ENCODE peak calls at places on chromosomes 7 and 10, in six cellular contexts. One of them, this sample, is unnamed.
A peak's percentile ranks its signal among the peaks of the same experiment; 100 is the strongest.

GRCh38 chr7:143227806-143228205 is 6.0 kb downstream of the TAS2R40 start:
- DNase-seq in suprapubic skin: no peak
- DNase-seq in IMR-90: no peak
- DNase-seq in MM.1S: no peak
- DNase-seq in H9: no peak
- DNase-seq in stomach: no peak
- DNase-seq in this sample: no peak

GRCh38 chr7:106114735-106115383 is 2.7 kb upstream of the SYPL1 start:
- DNase-seq in suprapubic skin: no peak
- DNase-seq in IMR-90: no peak
- DNase-seq in MM.1S: no peak
- DNase-seq in H9: no peak
- DNase-seq in stomach: peak; percentile 29
- DNase-seq in this sample: no peak

GRCh38 chr10:93541402-93542357 is 24.8 kb upstream of the FFAR4 start:
- DNase-seq in suprapubic skin: no peak
- DNase-seq in IMR-90: peak; percentile 46
- DNase-seq in MM.1S: no peak
- DNase-seq in H9: peak; percentile 66
- DNase-seq in stomach: peak; percentile 39
- DNase-seq in this sample: peak; percentile 76

GRCh38 chr7:30907527-30908267 is 4.0 kb upstream of the AQP1 start:
- DNase-seq in suprapubic skin: no peak
- DNase-seq in IMR-90: no peak
- DNase-seq in MM.1S: no peak
- DNase-seq in H9: peak; percentile 46
- DNase-seq in stomach: no peak
- DNase-seq in this sample: no peak

GRCh38 chr10:69847883-69848282 is 46.2 kb downstream of the COL13A1 start:
- DNase-seq in suprapubic skin: no peak
- DNase-seq in IMR-90: peak; percentile 38
- DNase-seq in MM.1S: no peak
- DNase-seq in H9: no peak
- DNase-seq in stomach: no peak
- DNase-seq in this sample: no peak

GRCh38 chr7:5477723-5478531 is 54.3 kb upstream of the TNRC18 start:
- DNase-seq in suprapubic skin: no peak
- DNase-seq in IMR-90: no peak
- DNase-seq in MM.1S: no peak
- DNase-seq in H9: peak; percentile 83
- DNase-seq in stomach: no peak
- DNase-seq in this sample: peak; percentile 82

GRCh38 chr7:30596043-30596641 is 1.5 kb downstream of the GARS1 start:
- DNase-seq in suprapubic skin: no peak
- DNase-seq in IMR-90: peak; percentile 41
- DNase-seq in MM.1S: peak; percentile 43
- DNase-seq in H9: no peak
- DNase-seq in stomach: no peak
- DNase-seq in this sample: peak; percentile 43

GRCh38 chr10:118816471-118817168 is 61.9 kb upstream of the CACUL1 start:
- DNase-seq in suprapubic skin: no peak
- DNase-seq in IMR-90: no peak
- DNase-seq in MM.1S: no peak
- DNase-seq in H9: no peak
- DNase-seq in stomach: no peak
- DNase-seq in this sample: no peak

GRCh38 chr10:79185796-79186374 is 117.1 kb downstream of the ZMIZ1 start:
- DNase-seq in suprapubic skin: no peak
- DNase-seq in IMR-90: no peak
- DNase-seq in MM.1S: no peak
- DNase-seq in H9: no peak
- DNase-seq in stomach: no peak
- DNase-seq in this sample: no peak
- H3K4me1 ChIP-seq in suprapubic skin: peaks cover 97% of the 10 kb centered on the region
- H3K4me1 ChIP-seq in IMR-90: peaks cover 54% of the 10 kb centered on the region
- H3K4me1 ChIP-seq in MM.1S: no peaks in the 10 kb centered on the region
- H3K4me1 ChIP-seq in H9: peaks cover 5% of the 10 kb centered on the region
- H3K4me1 ChIP-seq in stomach: peaks cover 76% of the 10 kb centered on the region
- H3K4me1 ChIP-seq in this sample: peaks cover 12% of the 10 kb centered on the region

GRCh38 chr10:114233432-114233831 is 5.6 kb upstream of the VWA2 start:
- DNase-seq in suprapubic skin: no peak
- DNase-seq in IMR-90: no peak
- DNase-seq in MM.1S: no peak
- DNase-seq in H9: no peak
- DNase-seq in stomach: no peak
- DNase-seq in this sample: no peak
- H3K4me1 ChIP-seq in suprapubic skin: no peaks in the 10 kb centered on the region
- H3K4me1 ChIP-seq in IMR-90: no peaks in the 10 kb centered on the region
- H3K4me1 ChIP-seq in MM.1S: no peaks in the 10 kb centered on the region
- H3K4me1 ChIP-seq in H9: no peaks in the 10 kb centered on the region
- H3K4me1 ChIP-seq in stomach: no peaks in the 10 kb centered on the region
- H3K4me1 ChIP-seq in this sample: peaks cover under 1% of the 10 kb centered on the region

GRCh38 chr7:24570983-24571382 is 2.3 kb upstream of the PALS2 start:
- DNase-seq in suprapubic skin: no peak
- DNase-seq in IMR-90: no peak
- DNase-seq in MM.1S: no peak
- DNase-seq in H9: no peak
- DNase-seq in stomach: no peak
- DNase-seq in this sample: no peak

GRCh38 chr7:24573008-24573553 is at the start of gene PALS2:
- DNase-seq in suprapubic skin: peak; percentile 74
- DNase-seq in IMR-90: peak; percentile 58
- DNase-seq in MM.1S: peak; percentile 87
- DNase-seq in H9: peak; percentile 84
- DNase-seq in stomach: peak; percentile 76
- DNase-seq in this sample: peak; percentile 91

GRCh38 chr7:24572014-24572413 is 1.2 kb upstream of the PALS2 start:
- DNase-seq in suprapubic skin: no peak
- DNase-seq in IMR-90: no peak
- DNase-seq in MM.1S: no peak
- DNase-seq in H9: no peak
- DNase-seq in stomach: no peak
- DNase-seq in this sample: no peak

GRCh38 chr7:24573554-24574338 is 494 bp downstream of the PALS2 start:
- DNase-seq in suprapubic skin: peak; percentile 74
- DNase-seq in IMR-90: peak; percentile 50
- DNase-seq in MM.1S: peak; percentile 68
- DNase-seq in H9: peak; percentile 69
- DNase-seq in stomach: peak; percentile 42
- DNase-seq in this sample: peak; percentile 81

GRCh38 chr7:24572421-24573007 is 738 bp upstream of the PALS2 start:
- DNase-seq in suprapubic skin: peak; percentile 72
- DNase-seq in IMR-90: peak; percentile 32
- DNase-seq in MM.1S: peak; percentile 25
- DNase-seq in H9: no peak
- DNase-seq in stomach: no peak
- DNase-seq in this sample: peak; percentile 21
- H3K4me1 ChIP-seq in suprapubic skin: peaks cover 17% of the 10 kb centered on the region
- H3K4me1 ChIP-seq in IMR-90: peaks cover 2% of the 10 kb centered on the region
- H3K4me1 ChIP-seq in MM.1S: peaks cover 14% of the 10 kb centered on the region
- H3K4me1 ChIP-seq in H9: peaks cover 12% of the 10 kb centered on the region
- H3K4me1 ChIP-seq in stomach: peaks cover 14% of the 10 kb centered on the region
- H3K4me1 ChIP-seq in this sample: peaks cover 67% of the 10 kb centered on the region

GRCh38 chr10:62011558-62011957 is 110.1 kb downstream of the ARID5B start:
- DNase-seq in suprapubic skin: no peak
- DNase-seq in IMR-90: no peak
- DNase-seq in MM.1S: no peak
- DNase-seq in H9: no peak
- DNase-seq in stomach: peak; percentile 55
- DNase-seq in this sample: no peak
- H3K4me1 ChIP-seq in suprapubic skin: peaks cover 13% of the 10 kb centered on the region
- H3K4me1 ChIP-seq in IMR-90: peaks cover 7% of the 10 kb centered on the region
- H3K4me1 ChIP-seq in MM.1S: no peaks in the 10 kb centered on the region
- H3K4me1 ChIP-seq in H9: no peaks in the 10 kb centered on the region
- H3K4me1 ChIP-seq in stomach: peaks cover 10% of the 10 kb centered on the region
- H3K4me1 ChIP-seq in this sample: no peaks in the 10 kb centered on the region

GRCh38 chr10:121436281-121436629 is 162.0 kb downstream of the FGFR2 start:
- DNase-seq in suprapubic skin: no peak
- DNase-seq in IMR-90: no peak
- DNase-seq in MM.1S: no peak
- DNase-seq in H9: no peak
- DNase-seq in stomach: no peak
- DNase-seq in this sample: no peak
- H3K4me1 ChIP-seq in suprapubic skin: no peaks in the 10 kb centered on the region
- H3K4me1 ChIP-seq in IMR-90: no peaks in the 10 kb centered on the region
- H3K4me1 ChIP-seq in MM.1S: no peaks in the 10 kb centered on the region
- H3K4me1 ChIP-seq in H9: no peaks in the 10 kb centered on the region
- H3K4me1 ChIP-seq in stomach: peaks cover 15% of the 10 kb centered on the region
- H3K4me1 ChIP-seq in this sample: peaks cover 13% of the 10 kb centered on the region